ENCODE peak calls at places on chromosomes 13 and 19, in ten cellular contexts. One of them, this sample, is unnamed.

GRCh38 chr19:32401992-32402391 is 3.6 kb upstream of the DPY19L3 start:
- DNase-seq in upper lobe of right lung: no peak
- DNase-seq in aorta: no peak
- DNase-seq in neural progenitor cell: no peak
- DNase-seq in psoas muscle: no peak
- DNase-seq in prostate gland: no peak
- DNase-seq in heart left ventricle: no peak
- DNase-seq in testis: no peak
- DNase-seq in left ventricle myocardium inferior: no peak
- DNase-seq in sigmoid colon: no peak
- DNase-seq in this sample: no peak

GRCh38 chr13:75421133-75421532 is 60.8 kb downstream of the TBC1D4 start:
- DNase-seq in upper lobe of right lung: no peak
- DNase-seq in aorta: no peak
- DNase-seq in neural progenitor cell: no peak
- DNase-seq in psoas muscle: no peak
- DNase-seq in prostate gland: no peak
- DNase-seq in heart left ventricle: no peak
- DNase-seq in testis: no peak
- DNase-seq in left ventricle myocardium inferior: no peak
- DNase-seq in sigmoid colon: no peak
- DNase-seq in this sample: no peak

GRCh38 chr13:20902438-20903163 is at the start of gene XPO4:
- DNase-seq in upper lobe of right lung: peak
- DNase-seq in aorta: peak
- DNase-seq in neural progenitor cell: peak
- DNase-seq in psoas muscle: peak
- DNase-seq in prostate gland: peak
- DNase-seq in heart left ventricle: peak
- DNase-seq in testis: peak
- DNase-seq in left ventricle myocardium inferior: peak
- DNase-seq in sigmoid colon: peak
- DNase-seq in this sample: no peak

GRCh38 chr13:46684287-46685001 is 112.5 kb downstream of the ESD start:
- DNase-seq in upper lobe of right lung: no peak
- DNase-seq in aorta: no peak
- DNase-seq in neural progenitor cell: peak
- DNase-seq in psoas muscle: no peak
- DNase-seq in prostate gland: no peak
- DNase-seq in heart left ventricle: no peak
- DNase-seq in testis: no peak
- DNase-seq in left ventricle myocardium inferior: no peak
- DNase-seq in sigmoid colon: no peak
- DNase-seq in this sample: no peak

GRCh38 chr13:29260684-29261083 is 334.8 kb downstream of the SLC7A1 start:
- DNase-seq in upper lobe of right lung: no peak
- DNase-seq in aorta: no peak
- DNase-seq in neural progenitor cell: no peak
- DNase-seq in psoas muscle: no peak
- DNase-seq in prostate gland: no peak
- DNase-seq in heart left ventricle: no peak
- DNase-seq in testis: peak
- DNase-seq in left ventricle myocardium inferior: no peak
- DNase-seq in sigmoid colon: no peak
- DNase-seq in this sample: no peak

GRCh38 chr19:37594982-37595382 is 306 bp downstream of the ZNF540 start:
- DNase-seq in upper lobe of right lung: peak
- DNase-seq in aorta: peak
- DNase-seq in neural progenitor cell: no peak
- DNase-seq in psoas muscle: peak
- DNase-seq in prostate gland: peak
- DNase-seq in heart left ventricle: peak
- DNase-seq in testis: peak
- DNase-seq in left ventricle myocardium inferior: peak
- DNase-seq in sigmoid colon: peak
- DNase-seq in this sample: peak

GRCh38 chr13:107681611-107682010 is 533.7 kb downstream of the LIG4 start:
- DNase-seq in upper lobe of right lung: no peak
- DNase-seq in aorta: no peak
- DNase-seq in neural progenitor cell: no peak
- DNase-seq in psoas muscle: no peak
- DNase-seq in prostate gland: no peak
- DNase-seq in heart left ventricle: no peak
- DNase-seq in testis: no peak
- DNase-seq in left ventricle myocardium inferior: no peak
- DNase-seq in sigmoid colon: no peak
- DNase-seq in this sample: no peak

GRCh38 chr13:20192470-20193141 is at the start of gene GJB2:
- DNase-seq in upper lobe of right lung: no peak
- DNase-seq in aorta: no peak
- DNase-seq in neural progenitor cell: peak
- DNase-seq in psoas muscle: no peak
- DNase-seq in prostate gland: no peak
- DNase-seq in heart left ventricle: no peak
- DNase-seq in testis: no peak
- DNase-seq in left ventricle myocardium inferior: no peak
- DNase-seq in sigmoid colon: no peak
- DNase-seq in this sample: no peak

GRCh38 chr13:80132741-80133601 is 208.0 kb downstream of the SPRY2 start:
- DNase-seq in upper lobe of right lung: peak
- DNase-seq in aorta: no peak
- DNase-seq in neural progenitor cell: peak
- DNase-seq in psoas muscle: peak
- DNase-seq in prostate gland: peak
- DNase-seq in heart left ventricle: peak
- DNase-seq in testis: peak
- DNase-seq in left ventricle myocardium inferior: peak
- DNase-seq in sigmoid colon: peak
- DNase-seq in this sample: no peak

GRCh38 chr19:35149463-35149862 is 5.1 kb upstream of the FXYD5 start:
- DNase-seq in upper lobe of right lung: no peak
- DNase-seq in aorta: no peak
- DNase-seq in neural progenitor cell: no peak
- DNase-seq in psoas muscle: no peak
- DNase-seq in prostate gland: no peak
- DNase-seq in heart left ventricle: no peak
- DNase-seq in testis: no peak
- DNase-seq in left ventricle myocardium inferior: no peak
- DNase-seq in sigmoid colon: no peak
- DNase-seq in this sample: no peak

GRCh38 chr19:35352177-35352447 is 4.4 kb downstream of the FFAR1 start:
- DNase-seq in upper lobe of right lung: no peak
- DNase-seq in aorta: no peak
- DNase-seq in neural progenitor cell: no peak
- DNase-seq in psoas muscle: no peak
- DNase-seq in prostate gland: no peak
- DNase-seq in heart left ventricle: no peak
- DNase-seq in testis: no peak
- DNase-seq in left ventricle myocardium inferior: no peak
- DNase-seq in sigmoid colon: peak
- DNase-seq in this sample: no peak

GRCh38 chr19:56839665-56840451 is 668 bp downstream of the PEG3 start:
- DNase-seq in upper lobe of right lung: peak
- DNase-seq in aorta: peak
- DNase-seq in neural progenitor cell: no peak
- DNase-seq in psoas muscle: peak
- DNase-seq in prostate gland: no peak
- DNase-seq in heart left ventricle: peak
- DNase-seq in testis: peak
- DNase-seq in left ventricle myocardium inferior: peak
- DNase-seq in sigmoid colon: peak
- DNase-seq in this sample: no peak

GRCh38 chr19:5249526-5249925 is 91.1 kb downstream of the PTPRS start:
- DNase-seq in upper lobe of right lung: no peak
- DNase-seq in aorta: no peak
- DNase-seq in neural progenitor cell: no peak
- DNase-seq in psoas muscle: no peak
- DNase-seq in prostate gland: no peak
- DNase-seq in heart left ventricle: no peak
- DNase-seq in testis: no peak
- DNase-seq in left ventricle myocardium inferior: no peak
- DNase-seq in sigmoid colon: no peak
- DNase-seq in this sample: no peak

GRCh38 chr13:101930331-101930730 is 471.5 kb downstream of the FGF14 start:
- DNase-seq in upper lobe of right lung: no peak
- DNase-seq in aorta: no peak
- DNase-seq in neural progenitor cell: no peak
- DNase-seq in psoas muscle: no peak
- DNase-seq in prostate gland: no peak
- DNase-seq in heart left ventricle: no peak
- DNase-seq in testis: no peak
- DNase-seq in left ventricle myocardium inferior: no peak
- DNase-seq in sigmoid colon: no peak
- DNase-seq in this sample: no peak

DNA sequence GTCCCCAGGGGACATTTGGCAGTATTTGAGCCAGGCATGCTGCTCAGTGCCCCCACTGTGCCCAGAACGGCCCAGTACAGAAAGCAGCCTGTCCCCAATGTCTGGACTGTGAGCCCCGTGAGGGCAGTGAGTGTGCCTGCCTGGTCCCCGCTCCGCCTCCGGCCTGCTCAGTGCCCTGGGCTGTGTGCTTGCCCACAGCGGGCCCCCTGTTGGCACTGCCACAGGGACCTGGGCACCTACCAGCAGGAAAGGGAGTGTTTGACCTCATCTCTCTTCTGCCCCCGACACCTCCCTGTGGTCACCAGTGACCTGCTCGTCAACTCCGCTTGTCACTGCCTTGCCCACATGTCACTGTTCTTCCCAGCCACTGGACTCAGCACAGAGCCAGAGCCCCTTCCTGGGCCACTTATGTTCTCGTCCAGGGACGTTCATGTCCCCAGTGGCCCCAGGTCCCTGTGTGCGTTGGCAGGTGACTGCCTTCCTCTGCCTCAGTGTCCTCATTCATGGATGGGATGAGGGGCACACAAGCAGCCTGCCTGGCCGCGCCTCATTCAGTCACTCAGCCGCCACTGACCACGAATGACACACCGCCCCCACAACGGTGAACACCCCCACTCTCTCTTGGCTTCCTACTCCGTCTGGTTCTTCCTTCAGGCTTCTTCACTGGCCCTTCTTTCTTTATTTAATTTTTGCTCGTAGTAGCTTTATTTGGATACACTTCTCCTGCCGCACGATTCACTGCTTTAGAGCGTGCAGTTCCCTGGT is 2.8 kb downstream of the FZR1 start:
- DNase-seq in upper lobe of right lung: no peak
- DNase-seq in aorta: no peak
- DNase-seq in neural progenitor cell: no peak
- DNase-seq in psoas muscle: no peak
- DNase-seq in prostate gland: no peak
- DNase-seq in heart left ventricle: no peak
- DNase-seq in testis: no peak
- DNase-seq in left ventricle myocardium inferior: no peak
- DNase-seq in sigmoid colon: no peak
- DNase-seq in this sample: no peak
- H3K27ac ChIP-seq in upper lobe of right lung: no peak
- H3K27ac ChIP-seq in aorta: no peak
- H3K27ac ChIP-seq in neural progenitor cell: no peak
- H3K27ac ChIP-seq in psoas muscle: no peak
- H3K27ac ChIP-seq in prostate gland: no peak
- H3K27ac ChIP-seq in heart left ventricle: no peak
- H3K27ac ChIP-seq in testis: no peak
- H3K27ac ChIP-seq in left ventricle myocardium inferior: no peak
- H3K27ac ChIP-seq in sigmoid colon: peak
- H3K27ac ChIP-seq in this sample: peak

GRCh38 chr13:73984949-73985691 is 149.1 kb downstream of the KLF12 start:
- DNase-seq in upper lobe of right lung: peak
- DNase-seq in aorta: no peak
- DNase-seq in neural progenitor cell: no peak
- DNase-seq in psoas muscle: no peak
- DNase-seq in prostate gland: no peak
- DNase-seq in heart left ventricle: no peak
- DNase-seq in testis: no peak
- DNase-seq in left ventricle myocardium inferior: peak
- DNase-seq in sigmoid colon: no peak
- DNase-seq in this sample: no peak
- H3K27ac ChIP-seq in upper lobe of right lung: no peak
- H3K27ac ChIP-seq in aorta: no peak
- H3K27ac ChIP-seq in neural progenitor cell: no peak
- H3K27ac ChIP-seq in psoas muscle: no peak
- H3K27ac ChIP-seq in prostate gland: no peak
- H3K27ac ChIP-seq in heart left ventricle: no peak
- H3K27ac ChIP-seq in testis: no peak
- H3K27ac ChIP-seq in left ventricle myocardium inferior: no peak
- H3K27ac ChIP-seq in sigmoid colon: no peak
- H3K27ac ChIP-seq in this sample: no peak

DNA sequence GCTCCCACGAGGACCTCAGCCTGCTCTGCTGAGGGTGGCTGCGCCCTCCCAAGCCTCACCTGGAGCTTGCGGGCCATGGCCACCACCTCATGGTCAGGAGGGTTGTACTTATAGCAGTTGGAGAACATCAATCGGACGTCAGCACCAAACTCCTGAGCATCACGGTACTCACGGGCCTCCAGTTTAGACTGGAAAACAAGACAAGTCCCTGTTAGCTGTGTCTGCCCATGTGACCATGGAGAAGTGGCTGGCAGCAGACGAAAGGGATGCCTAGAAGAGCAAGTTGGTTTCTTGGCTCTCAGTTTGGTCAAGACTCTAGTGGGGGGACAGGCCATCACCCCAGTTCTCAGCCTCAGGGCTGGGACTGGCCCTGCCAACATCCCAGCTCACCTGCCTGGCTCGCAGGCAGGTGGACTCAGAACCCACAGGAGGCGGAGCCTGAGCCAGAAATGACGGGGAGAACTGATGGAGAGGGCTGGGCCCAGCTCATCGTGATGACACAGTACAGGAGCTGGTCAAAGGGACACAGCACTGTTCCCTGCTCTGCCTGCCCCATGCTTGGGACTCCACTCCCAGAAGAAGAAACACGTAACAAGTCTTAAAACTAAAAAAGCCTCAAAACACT is 31.2 kb upstream of the EPHX3 start:
- DNase-seq in upper lobe of right lung: no peak
- DNase-seq in aorta: no peak
- DNase-seq in neural progenitor cell: no peak
- DNase-seq in psoas muscle: no peak
- DNase-seq in prostate gland: no peak
- DNase-seq in heart left ventricle: no peak
- DNase-seq in testis: no peak
- DNase-seq in left ventricle myocardium inferior: no peak
- DNase-seq in sigmoid colon: no peak
- DNase-seq in this sample: no peak
- H3K27ac ChIP-seq in upper lobe of right lung: peak
- H3K27ac ChIP-seq in aorta: peak
- H3K27ac ChIP-seq in neural progenitor cell: no peak
- H3K27ac ChIP-seq in psoas muscle: peak
- H3K27ac ChIP-seq in prostate gland: no peak
- H3K27ac ChIP-seq in heart left ventricle: no peak
- H3K27ac ChIP-seq in testis: no peak
- H3K27ac ChIP-seq in left ventricle myocardium inferior: peak
- H3K27ac ChIP-seq in sigmoid colon: peak
- H3K27ac ChIP-seq in this sample: no peak

DNA sequence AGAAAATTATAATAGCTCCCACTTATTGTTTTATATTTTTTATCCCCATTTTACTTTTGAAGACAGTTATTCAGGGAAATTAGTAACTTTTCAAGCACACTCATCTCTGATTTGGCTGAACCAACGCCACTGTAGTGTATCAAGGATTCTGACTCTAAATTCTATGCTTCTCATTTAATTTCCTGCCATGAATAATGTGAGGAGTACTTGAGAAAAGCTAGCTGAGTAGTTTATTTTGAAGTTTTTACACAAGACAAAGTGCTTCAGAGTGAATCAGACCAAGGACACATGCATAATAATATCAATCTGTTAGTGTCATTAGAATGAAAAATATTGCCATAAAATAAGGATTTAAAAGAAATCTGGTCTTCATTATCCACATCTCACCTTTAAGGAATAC is 329.9 kb downstream of the SLITRK6 start:
- DNase-seq in upper lobe of right lung: no peak
- DNase-seq in aorta: no peak
- DNase-seq in neural progenitor cell: no peak
- DNase-seq in psoas muscle: no peak
- DNase-seq in prostate gland: no peak
- DNase-seq in heart left ventricle: no peak
- DNase-seq in testis: no peak
- DNase-seq in left ventricle myocardium inferior: no peak
- DNase-seq in sigmoid colon: no peak
- DNase-seq in this sample: no peak
- H3K27ac ChIP-seq in upper lobe of right lung: no peak
- H3K27ac ChIP-seq in aorta: no peak
- H3K27ac ChIP-seq in neural progenitor cell: no peak
- H3K27ac ChIP-seq in psoas muscle: no peak
- H3K27ac ChIP-seq in prostate gland: no peak
- H3K27ac ChIP-seq in heart left ventricle: no peak
- H3K27ac ChIP-seq in testis: no peak
- H3K27ac ChIP-seq in left ventricle myocardium inferior: no peak
- H3K27ac ChIP-seq in sigmoid colon: no peak
- H3K27ac ChIP-seq in this sample: no peak